ENCODE peak calls at places on chromosomes 11 and 22, in nine cellular contexts. D is sigmoid colon; F is breast epithelium; A is right cardiac atrium; L is CD4-positive, alpha-beta memory T cell; B is fibroblast of lung; V is left ventricle myocardium inferior; C is mammary epithelial cell; N is GM23338. H is an unnamed sample.

GRCh38 chr11:2787816-2788750 is 88.3 kb upstream of the KCNQ1OT1 start:
- DNase-seq in D (peak; percentile 41), F (peak; percentile 35), A (peak; percentile 37), L (no peak), B (no peak), V (peak; percentile 11), C (no peak), N (peak; percentile 47), H (no peak)

GRCh38 chr11:59756496-59756840 is 1.3 kb downstream of the STX3 start:
- DNase-seq in D (no peak), F (no peak), A (no peak), L (no peak), B (no peak), V (no peak), C (peak; percentile 67), N (no peak), H (no peak)

GRCh38 chr22:35476341-35476740 is 64.3 kb upstream of the RASD2 start:
- DNase-seq in D (no peak), F (no peak), A (no peak), L (no peak), B (no peak), V (no peak), C (no peak), N (no peak), H (no peak)

GRCh38 chr11:119339581-119340334 is 925 bp downstream of the C1QTNF5 start:
- DNase-seq in D (peak; percentile 88), F (no peak), A (peak; percentile 93), L (no peak), B (peak; percentile 56), V (peak; percentile 81), C (no peak), N (peak; percentile 88), H (no peak)

GRCh38 chr11:29029452-29029851 is 921.3 kb downstream of the METTL15 start:
- DNase-seq in D (no peak), F (no peak), A (no peak), L (no peak), B (no peak), V (no peak), C (no peak), N (no peak), H (no peak)

GRCh38 chr11:73878771-73879170 is 2.0 kb downstream of the PAAF1 start:
- DNase-seq in D (no peak), F (no peak), A (no peak), L (no peak), B (no peak), V (no peak), C (no peak), N (no peak), H (no peak)

GRCh38 chr22:20137113-20137512 is 5.5 kb downstream of the ZDHHC8 start:
- DNase-seq in D (no peak), F (no peak), A (no peak), L (no peak), B (no peak), V (no peak), C (no peak), N (no peak), H (no peak)

GRCh38 chr11:31442086-31442485 is 67.3 kb downstream of the IMMP1L start:
- DNase-seq in D (no peak), F (no peak), A (no peak), L (no peak), B (no peak), V (no peak), C (no peak), N (peak; percentile 36), H (no peak)

GRCh38 chr22:49549851-49550430 is 277.7 kb downstream of the BRD1 start:
- DNase-seq in D (no peak), F (peak; percentile 20), A (no peak), L (no peak), B (no peak), V (no peak), C (no peak), N (no peak), H (no peak)

GRCh38 chr11:79150320-79150719 is 290.5 kb downstream of the TENM4 start:
- DNase-seq in D (no peak), F (no peak), A (no peak), L (no peak), B (no peak), V (no peak), C (no peak), N (no peak), H (no peak)

GRCh38 chr11:17383466-17383865 is 5.0 kb downstream of the KCNJ11 start:
- DNase-seq in D (no peak), F (no peak), A (no peak), L (no peak), B (no peak), V (no peak), C (no peak), N (no peak), H (no peak)

GRCh38 chr22:24483966-24484545 is 11.1 kb upstream of the UPB1 start:
- DNase-seq in D (no peak), F (no peak), A (no peak), L (no peak), B (no peak), V (no peak), C (no peak), N (no peak), H (no peak)

GRCh38 chr22:10741210-10741609 is 4786.8 kb upstream of the OR11H1 start:
- DNase-seq in D (peak; percentile 67), F (no peak), A (peak; percentile 65), L (no peak), B (no peak), V (no peak), C (no peak), N (no peak), H (no peak)

GRCh38 chr11:71246559-71246958 is 5.8 kb downstream of the SHANK2 start:
- DNase-seq in D (peak; percentile 17), F (peak; percentile 7), A (no peak), L (no peak), B (no peak), V (no peak), C (no peak), N (peak; percentile 96), H (no peak)

GRCh38 chr11:17745032-17745772 is 10.6 kb downstream of the KCNC1 start:
- DNase-seq in D (peak; percentile 62), F (peak; percentile 43), A (peak; percentile 32), L (no peak), B (no peak), V (no peak), C (no peak), N (no peak), H (no peak)

GRCh38 chr11:45560153-45560934 is 105.1 kb downstream of the CHST1 start:
- DNase-seq in D (no peak), F (no peak), A (no peak), L (no peak), B (no peak), V (peak; percentile 28), C (no peak), N (no peak), H (no peak)

GRCh38 chr11:45565589-45565988 is 99.8 kb downstream of the CHST1 start:
- DNase-seq in D (no peak), F (no peak), A (no peak), L (no peak), B (no peak), V (no peak), C (no peak), N (no peak), H (no peak)

GRCh38 chr11:45563801-45564200 is 101.6 kb downstream of the CHST1 start:
- DNase-seq in D (no peak), F (no peak), A (no peak), L (no peak), B (no peak), V (no peak), C (no peak), N (peak; percentile 28), H (no peak)

GRCh38 chr11:45556851-45557707 is 108.3 kb downstream of the CHST1 start:
- DNase-seq in D (no peak), F (no peak), A (no peak), L (no peak), B (peak; percentile 30), V (no peak), C (peak; percentile 55), N (no peak), H (no peak)

GRCh38 chr11:45560935-45561330 is 104.5 kb downstream of the CHST1 start:
- DNase-seq in D (no peak), F (no peak), A (no peak), L (no peak), B (no peak), V (no peak), C (no peak), N (no peak), H (no peak)
- H3K27ac ChIP-seq in D (no peak overlapping the region), F (no peak overlapping the region), A (no peak overlapping the region), L (no peak overlapping the region), B (no peak overlapping the region), V (no peak overlapping the region), C (no peak overlapping the region), N (no peak overlapping the region), H (no peak overlapping the region)

GRCh38 chr11:111926505-111927391 is 8.0 kb downstream of the C11orf52 start:
- DNase-seq in D (peak; percentile 98), F (peak; percentile 97), A (peak; percentile 99), L (peak; percentile 94), B (peak; percentile 97), V (peak; percentile 97), C (peak; percentile 94), N (peak; percentile 98), H (peak; percentile 98)

GRCh38 chr11:111934301-111934700 is 2.8 kb upstream of the DIXDC1 start:
- DNase-seq in D (no peak), F (no peak), A (no peak), L (no peak), B (no peak), V (no peak), C (no peak), N (no peak), H (no peak)

GRCh38 chr11:111932605-111932938 is 4.6 kb upstream of the DIXDC1 start:
- DNase-seq in D (no peak), F (no peak), A (no peak), L (no peak), B (no peak), V (no peak), C (no peak), N (no peak), H (no peak)

GRCh38 chr11:111933872-111934271 is 3.3 kb upstream of the DIXDC1 start:
- DNase-seq in D (no peak), F (no peak), A (no peak), L (no peak), B (no peak), V (no peak), C (no peak), N (no peak), H (no peak)

GRCh38 chr11:111930472-111930871 is 6.7 kb upstream of the DIXDC1 start:
- DNase-seq in D (no peak), F (no peak), A (no peak), L (no peak), B (no peak), V (no peak), C (no peak), N (no peak), H (no peak)
- H3K4me1 ChIP-seq in D (peaks cover 17% of the 10 kb centered on the region), F (peaks cover under 1% of the 10 kb centered on the region), A (peaks cover 6% of the 10 kb centered on the region), L (peaks cover 21% of the 10 kb centered on the region), B (no peaks in the 10 kb centered on the region), V (peaks cover 29% of the 10 kb centered on the region), C (peaks cover 5% of the 10 kb centered on the region), N (peaks cover 14% of the 10 kb centered on the region), H (peaks cover 12% of the 10 kb centered on the region)

GRCh38 chr11:117719480-117719879 is 77.5 kb downstream of the DSCAML1 start:
- DNase-seq in D (no peak), F (no peak), A (no peak), L (no peak), B (no peak), V (no peak), C (no peak), N (no peak), H (no peak)
- H3K27ac ChIP-seq in D (no peak overlapping the region), F (no peak overlapping the region), A (no peak overlapping the region), L (no peak overlapping the region), B (no peak overlapping the region), V (no peak overlapping the region), C (no peak overlapping the region), N (no peak overlapping the region), H (no peak overlapping the region)

GRCh38 chr11:6734616-6735015 is 37.2 kb downstream of the OR2AG2 start:
- DNase-seq in D (no peak), F (no peak), A (no peak), L (peak; percentile 58), B (no peak), V (no peak), C (no peak), N (no peak), H (no peak)
- H3K4me1 ChIP-seq in D (no peaks in the 10 kb centered on the region), F (no peaks in the 10 kb centered on the region), A (no peaks in the 10 kb centered on the region), L (peaks cover 74% of the 10 kb centered on the region), B (no peaks in the 10 kb centered on the region), V (peaks cover 6% of the 10 kb centered on the region), C (no peaks in the 10 kb centered on the region), N (no peaks in the 10 kb centered on the region), H (no peaks in the 10 kb centered on the region)